ENCODE peak calls at places on chromosomes 3 and 15, in ten cellular contexts. J, D, T, Y, P, I, G, F, L and H are unnamed samples.
A peak's percentile ranks its signal among the peaks of the same experiment; 100 is the strongest.

GRCh38 chr3:77042892-77043291 is 3.0 kb downstream of the ROBO2 start:
- DNase-seq in L (no peak), F (no peak), J (no peak), I (no peak), G (no peak), P (no peak), D (no peak), Y (no peak), T (no peak), H (no peak)

GRCh38 chr3:30516238-30516637 is 90.2 kb upstream of the TGFBR2 start:
- DNase-seq in G (no peak), T (no peak), J (peak; percentile 27), I (no peak), L (no peak), D (no peak), P (no peak), Y (no peak), F (no peak), H (no peak)

GRCh38 chr3:33717616-33717865 is 513 bp downstream of the CLASP2 start:
- DNase-seq in D (peak; percentile 80), P (no peak), Y (peak; percentile 80), G (no peak), I (no peak), L (no peak), F (peak; percentile 74), T (peak; percentile 34), J (no peak), H (peak; percentile 51)

GRCh38 chr3:157347577-157348303 is 88.9 kb upstream of the PTX3 start:
- DNase-seq in I (peak; percentile 38), T (no peak), G (no peak), F (peak; percentile 59), P (no peak), D (no peak), Y (no peak), L (no peak), J (peak; percentile 15), H (no peak)

GRCh38 chr15:92810418-92811138 is 89.5 kb upstream of the CHD2 start:
- DNase-seq in F (no peak), P (peak; percentile 70), Y (peak; percentile 91), J (peak; percentile 69), D (peak; percentile 37), I (no peak), T (no peak), L (no peak), G (no peak), H (peak; percentile 36)

GRCh38 chr3:176939022-176939817 is 258.1 kb downstream of the TBL1XR1 start:
- DNase-seq in F (peak; percentile 78), L (no peak), Y (peak; percentile 62), J (peak; percentile 52), G (peak; percentile 48), T (peak; percentile 33), I (no peak), D (peak; percentile 72), P (peak; percentile 76), H (peak; percentile 48)

GRCh38 chr15:97745481-97746071 is 214.9 kb upstream of the ARRDC4 start:
- DNase-seq in P (no peak), J (no peak), G (no peak), D (peak; percentile 52), T (peak; percentile 21), Y (peak; percentile 54), I (no peak), F (peak; percentile 41), L (no peak), H (peak; percentile 29)

GRCh38 chr15:38217181-38217580 is 35.5 kb upstream of the SPRED1 start:
- DNase-seq in T (no peak), J (peak; percentile 4), D (no peak), G (no peak), I (no peak), L (no peak), F (no peak), Y (no peak), P (peak; percentile 50), H (no peak)

GRCh38 chr3:126212629-126213375 is 32.4 kb upstream of the ALDH1L1 start:
- DNase-seq in J (no peak), L (no peak), P (peak; percentile 76), Y (peak; percentile 55), I (no peak), G (peak; percentile 22), T (no peak), D (no peak), F (peak; percentile 81), H (peak; percentile 67)

GRCh38 chr3:190512666-190513065 is 1.2 kb upstream of the IL1RAP start:
- DNase-seq in D (no peak), Y (no peak), T (no peak), G (no peak), I (no peak), J (no peak), P (no peak), L (no peak), F (no peak), H (no peak)